ENCODE peak calls at places on chromosomes 2 and 18, in five cellular contexts. P, N, F, Y and Q are unnamed samples.

GRCh38 chr18:26792661-26793060 is 72.8 kb downstream of the AQP4 start:
- DNase-seq in Y (no peak), P (no peak), N (no peak), F (no peak), Q (no peak)

GRCh38 chr18:47087676-47088075 is 52.3 kb upstream of the ELOA2 start:
- DNase-seq in F (no peak), P (no peak), N (no peak), Y (no peak), Q (no peak)

GRCh38 chr2:159146930-159147666 is 139.4 kb downstream of the WDSUB1 start:
- DNase-seq in N (peak; percentile 23), F (peak; percentile 87), P (no peak), Y (no peak), Q (no peak)

GRCh38 chr2:62801814-62802524 is 96.5 kb downstream of the EHBP1 start:
- DNase-seq in F (no peak), Y (no peak), P (peak; percentile 56), N (no peak), Q (no peak)

GRCh38 chr2:102581911-102582310 is 37.4 kb upstream of the SLC9A2 start:
- DNase-seq in P (no peak), N (no peak), Y (no peak), F (no peak), Q (no peak)

GRCh38 chr2:43293744-43294695 is 67.6 kb upstream of the ZFP36L2 start:
- DNase-seq in Y (no peak), P (no peak), N (peak; percentile 97), F (no peak), Q (peak; percentile 69)

GRCh38 chr2:219119422-219120043 is 41.1 kb downstream of the NHEJ1 start:
- DNase-seq in F (peak; percentile 81), Y (no peak), N (peak; percentile 27), P (peak; percentile 89), Q (no peak)

GRCh38 chr2:178220814-178221213 is 26.5 kb downstream of the OSBPL6 start:
- DNase-seq in N (no peak), F (no peak), Y (no peak), P (no peak), Q (no peak)

GRCh38 chr2:105739944-105740734 is 4.6 kb upstream of the NCK2 start:
- DNase-seq in F (no peak), N (no peak), Y (no peak), P (no peak), Q (no peak)

GRCh38 chr18:25516747-25517498 is 165.0 kb upstream of the ZNF521 start:
- DNase-seq in P (no peak), F (no peak), N (no peak), Y (no peak), Q (no peak)

GRCh38 chr2:3683748-3684454 is 19.5 kb upstream of the DCDC2C start:
- DNase-seq in Y (no peak), N (no peak), F (no peak), P (no peak), Q (no peak)

GRCh38 chr2:60456115-60456770 is 97.2 kb downstream of the BCL11A start:
- DNase-seq in Y (no peak), P (peak; percentile 60), N (no peak), F (no peak), Q (no peak)

GRCh38 chr2:56230171-56230570 is 46.4 kb downstream of the CCDC85A start:
- DNase-seq in N (peak; percentile 24), F (no peak), Y (no peak), P (no peak), Q (no peak)

GRCh38 chr2:47269316-47270232 is 114.5 kb upstream of the STPG4 start:
- DNase-seq in N (peak; percentile 64), Y (no peak), P (no peak), F (peak; percentile 69), Q (peak; percentile 98)

GRCh38 chr2:180359522-180360282 is 352.6 kb upstream of the CWC22 start:
- DNase-seq in F (peak; percentile 47), N (peak; percentile 8), Y (peak; percentile 73), P (peak; percentile 10), Q (no peak)

GRCh38 chr2:96485751-96486643 is 19.2 kb downstream of the NEURL3 start:
- DNase-seq in N (no peak), P (peak; percentile 64), Y (peak; percentile 71), F (peak; percentile 79), Q (no peak)

GRCh38 chr2:96931461-96931860 is 54.9 kb downstream of the FAM178B start:
- DNase-seq in Y (no peak), P (no peak), N (no peak), F (no peak), Q (no peak)

GRCh38 chr2:126655500-126656310 is at the start of gene GYPC:
- DNase-seq in F (peak; percentile 55), N (no peak), Y (peak; percentile 62), P (peak; percentile 66), Q (no peak)

GRCh38 chr2:42618972-42619371 is 50.5 kb downstream of the MTA3 start:
- DNase-seq in N (no peak), F (no peak), Y (no peak), P (no peak), Q (no peak)

GRCh38 chr2:158745067-158745865 is 49.9 kb upstream of the DAPL1 start:
- DNase-seq in F (peak; percentile 37), P (peak; percentile 91), Y (no peak), N (peak; percentile 35), Q (no peak)

GRCh38 chr2:60608679-60609078 is 55.2 kb upstream of the BCL11A start:
- DNase-seq in P (no peak), F (no peak), Y (no peak), N (no peak), Q (no peak)

GRCh38 chr2:168612719-168613118 is 156.6 kb downstream of the CERS6 start:
- DNase-seq in P (no peak), N (no peak), Y (no peak), F (no peak), Q (no peak)

GRCh38 chr2:183951636-183952035 is 646.7 kb upstream of the ZNF804A start:
- DNase-seq in Y (no peak), F (no peak), P (no peak), N (no peak), Q (no peak)

GRCh38 chr2:95333888-95334338 is 36.8 kb downstream of the KCNIP3 start:
- DNase-seq in Y (peak; percentile 95), N (peak; percentile 80), F (peak; percentile 73), P (no peak), Q (peak; percentile 67)

GRCh38 chr2:207901401-207901800 is 123.9 kb downstream of the PLEKHM3 start:
- DNase-seq in Y (no peak), P (no peak), F (no peak), N (no peak), Q (no peak)

GRCh38 chr2:234885113-234885512 is 66.7 kb upstream of the SH3BP4 start:
- DNase-seq in Y (no peak), N (no peak), F (no peak), P (peak; percentile 70), Q (no peak)

GRCh38 chr2:240919786-240920782 is 13.9 kb downstream of the CROCC2 start:
- DNase-seq in F (peak; percentile 7), N (no peak), Y (peak; percentile 45), P (no peak), Q (no peak)

GRCh38 chr2:219010162-219010756 is 17.0 kb upstream of the CRYBA2 start:
- DNase-seq in Y (no peak), P (peak; percentile 72), N (no peak), F (peak; percentile 44), Q (no peak)

GRCh38 chr2:235461763-235462414 is 32.0 kb upstream of the AGAP1 start:
- DNase-seq in Y (no peak), N (no peak), P (no peak), F (no peak), Q (no peak)

GRCh38 chr2:72919414-72920316 is 2.3 kb downstream of the EMX1 start:
- DNase-seq in F (no peak), Y (no peak), N (no peak), P (peak; percentile 76), Q (no peak)

GRCh38 chr2:237979331-237979730 is 12.5 kb downstream of the UBE2F start:
- DNase-seq in Y (no peak), P (no peak), N (no peak), F (no peak), Q (no peak)

GRCh38 chr2:229980440-229981184 is 58.3 kb downstream of the FBXO36 start:
- DNase-seq in F (peak; percentile 25), Y (no peak), N (no peak), P (peak; percentile 67), Q (peak; percentile 33)

GRCh38 chr2:86790828-86791561 is at the start of gene CD8A:
- DNase-seq in Y (no peak), F (no peak), P (peak; percentile 56), N (no peak), Q (no peak)

GRCh38 chr2:63842149-63843061 is 709 bp downstream of the UGP2 start:
- DNase-seq in Y (no peak), F (peak; percentile 60), N (no peak), P (no peak), Q (no peak)
- TF ChIP-seq POLR2AphosphoS5 in Y (peak; percentile 52), F (peak; percentile 79), N (no peak), P (no peak), Q (no peak)

GRCh38 chr18:77108001-77108692 is 24.4 kb downstream of the MBP start:
- DNase-seq in F (peak; percentile 51), P (no peak), N (no peak), Y (no peak), Q (no peak)
- TF ChIP-seq POLR2AphosphoS5 in F (peak; percentile 75), P (no peak), N (no peak), Y (peak; percentile 63), Q (no peak)

DNA sequence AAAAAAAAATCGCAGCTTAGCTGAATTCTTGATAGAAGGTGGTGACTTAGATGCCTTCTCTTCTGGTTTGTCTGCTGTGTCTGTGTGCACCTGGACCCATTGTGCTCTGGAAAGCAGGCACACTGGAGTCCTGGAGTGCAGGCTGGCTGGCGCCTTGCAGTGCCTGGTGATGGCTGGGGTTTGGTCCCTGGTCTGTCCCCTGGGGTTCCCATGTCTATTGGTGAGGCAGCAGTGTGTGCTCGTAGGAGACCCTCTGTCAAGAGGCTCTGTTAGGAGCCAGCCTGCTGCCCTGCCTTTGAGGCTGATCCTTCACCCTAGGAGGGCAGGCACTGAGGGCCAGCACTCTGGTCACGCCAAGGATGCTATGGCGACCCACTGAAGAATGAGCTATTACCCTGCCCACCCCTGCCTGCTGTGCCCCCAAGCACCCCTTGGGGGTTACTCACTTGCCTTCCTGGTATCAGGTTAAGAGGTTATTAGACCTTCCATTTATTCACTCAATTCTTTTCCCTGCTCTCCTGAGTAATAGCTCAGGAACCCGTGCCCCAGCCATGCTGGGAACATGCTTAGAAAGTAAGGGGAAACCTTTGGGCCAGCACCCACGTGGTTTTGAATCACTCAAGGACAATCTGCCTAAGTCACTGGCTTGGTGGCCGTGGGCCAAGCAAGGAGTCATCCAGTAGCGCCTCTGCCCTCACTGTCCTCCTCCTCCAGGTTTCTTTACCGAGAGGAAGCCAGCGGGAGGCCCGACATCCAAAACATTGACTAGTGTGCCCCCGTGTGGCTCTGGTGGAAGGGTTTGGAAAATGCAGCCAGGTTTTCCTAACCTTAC is 284.5 kb downstream of the PRKCE start:
- DNase-seq in P (peak; percentile 97), N (peak; percentile 97), F (peak; percentile 88), Y (peak; percentile 94), Q (peak; percentile 94)
- TF ChIP-seq POLR2AphosphoS5 in P (no peak), N (peak; percentile 68), F (peak; percentile 70), Y (peak; percentile 84), Q (peak; percentile 26)

DNA sequence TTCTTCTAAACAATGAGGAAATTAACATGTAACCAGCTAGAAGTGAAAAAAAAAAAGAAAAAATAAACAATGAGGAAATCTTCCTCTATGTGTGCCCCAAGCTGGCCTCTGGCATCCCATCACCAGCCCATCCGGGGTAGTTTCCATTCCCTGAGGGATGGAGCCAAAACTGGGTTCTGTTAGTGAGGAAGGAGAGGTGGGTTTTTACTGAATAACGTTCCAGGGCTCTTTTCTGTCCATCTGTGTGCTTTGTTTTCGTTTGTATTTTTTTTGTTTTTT is 9.7 kb downstream of the EFHD1 start:
- DNase-seq in P (no peak), F (no peak), Y (no peak), N (no peak), Q (no peak)
- TF ChIP-seq POLR2AphosphoS5 in P (no peak), F (no peak), Y (no peak), N (no peak), Q (no peak)